ENCODE peak calls at places on chromosomes 7 and 10, in seven cellular contexts. P is COLO829; S is stimulated activated CD4-positive, alpha-beta T cell treated with anti-CD3 and anti-CD28 coated beads, TNF-alpha, amount 100 ng/mL, for 48 hours; K is memory B cell; Q is activated CD8-positive, alpha-beta memory T cell treated with anti-CD3 and anti-CD28 coated beads, Interleukin-2, amount 50 U/mL, for 4 hours; N is brain microvascular endothelial cell; X is activated T-helper 1 cell treated with anti-CD3 and anti-CD28 coated beads, Interleukin-12 subunit alpha, Interleukin-12 subunit beta, Interleukin-2, Interleukin-4 antibody, amounts not matched to agents 30 ng/mL and 10 ng/mL and 1 ng/mL, durations not matched to agents 14 hours and 24 hours and 36 hours. F is an unnamed sample.

GRCh38 chr7:111256391-111256790 is 165.5 kb downstream of the LRRN3 start:
- DNase-seq in X (no peak), P (peak), Q (no peak), S (no peak), N (no peak), K (no peak), F (no peak)

GRCh38 chr7:158351051-158351450 is 236.6 kb downstream of the PTPRN2 start:
- DNase-seq in N (no peak), P (no peak), S (no peak), K (no peak), X (no peak), Q (no peak), F (no peak)

GRCh38 chr10:17406036-17406834 is 48.2 kb downstream of the ST8SIA6 start:
- DNase-seq in S (no peak), N (no peak), P (no peak), K (no peak), X (no peak), Q (no peak), F (no peak)

GRCh38 chr7:1239455-1240295 is 7.0 kb downstream of the UNCX start:
- DNase-seq in S (no peak), K (no peak), Q (no peak), N (no peak), X (no peak), P (no peak), F (no peak)

GRCh38 chr7:158655931-158656441 is 48.6 kb downstream of the NCAPG2 start:
- DNase-seq in N (no peak), S (peak), X (peak), Q (no peak), P (no peak), K (no peak), F (no peak)

GRCh38 chr10:6187278-6187677 is 15.5 kb upstream of the PFKFB3 start:
- DNase-seq in Q (no peak), P (no peak), X (no peak), K (no peak), N (no peak), S (no peak), F (no peak)

GRCh38 chr7:587769-588168 is 68.1 kb upstream of the PDGFA start:
- DNase-seq in Q (no peak), K (no peak), N (no peak), X (no peak), P (no peak), S (no peak), F (no peak)

GRCh38 chr7:115719963-115720362 is 310.6 kb downstream of the TFEC start:
- DNase-seq in K (no peak), Q (no peak), N (no peak), X (no peak), S (no peak), P (no peak), F (no peak)

GRCh38 chr10:126157127-126157526 is 231.2 kb downstream of the ADAM12 start:
- DNase-seq in P (no peak), K (no peak), S (no peak), Q (no peak), N (no peak), X (no peak), F (no peak)

GRCh38 chr10:112793197-112793921 is 156.7 kb upstream of the TCF7L2 start:
- DNase-seq in N (no peak), K (no peak), Q (no peak), P (no peak), S (no peak), X (no peak), F (no peak)

GRCh38 chr10:30765611-30766010 is 136.1 kb upstream of the LYZL2 start:
- DNase-seq in S (no peak), P (no peak), Q (no peak), N (no peak), X (no peak), K (no peak), F (no peak)

GRCh38 chr10:73585223-73585784 is 5.8 kb downstream of the USP54 start:
- DNase-seq in P (no peak), S (no peak), K (no peak), N (peak), Q (no peak), X (no peak), F (peak)

GRCh38 chr7:78151229-78151628 is 352.7 kb downstream of the PHTF2 start:
- DNase-seq in P (peak), Q (no peak), X (no peak), S (no peak), N (no peak), K (no peak), F (peak)

GRCh38 chr7:74094224-74095095 is 10.9 kb downstream of the LIMK1 start:
- DNase-seq in Q (peak), P (peak), S (peak), X (peak), K (no peak), N (peak), F (peak)